ENCODE peak calls at places on chromosome 19, in seven cellular contexts. P, E, J, Y, X, Q and T are unnamed samples.

GRCh38 chr19:4052114-4052992 is 14.3 kb downstream of the ZBTB7A start:
- DNase-seq in Q (no peak), P (peak; percentile 81), J (no peak), X (no peak), E (peak; percentile 56), Y (no peak), T (no peak)

GRCh38 chr19:51807925-51808324 is 13.0 kb downstream of the FPR3 start:
- DNase-seq in J (no peak), E (no peak), P (no peak), Y (no peak), Q (no peak), X (no peak), T (no peak)

GRCh38 chr19:34402074-34402600 is 2.1 kb upstream of the PDCD2L start:
- DNase-seq in Q (no peak), Y (no peak), E (no peak), J (no peak), P (peak; percentile 32), X (no peak), T (no peak)

GRCh38 chr19:50851620-50852019 is 3.1 kb upstream of the KLK3 start:
- DNase-seq in E (no peak), Q (no peak), X (no peak), J (no peak), Y (no peak), P (no peak), T (no peak)

GRCh38 chr19:51959791-51960190 is 26.8 kb downstream of the ZNF350 start:
- DNase-seq in P (no peak), Q (no peak), E (no peak), Y (no peak), X (no peak), J (no peak), T (no peak)

GRCh38 chr19:14686411-14686810 is 3.4 kb upstream of the ZNF333 start:
- DNase-seq in Y (no peak), E (no peak), P (no peak), Q (no peak), J (no peak), X (no peak), T (no peak)

GRCh38 chr19:31378404-31378803 is 29.2 kb upstream of the TSHZ3 start:
- DNase-seq in Y (no peak), E (no peak), P (no peak), Q (peak; percentile 28), J (no peak), X (no peak), T (no peak)

GRCh38 chr19:46764817-46765291 is 18.6 kb upstream of the STRN4 start:
- DNase-seq in E (no peak), Y (no peak), Q (no peak), P (no peak), J (peak; percentile 57), X (no peak), T (no peak)

GRCh38 chr19:18726417-18726767 is 42.9 kb downstream of the CRTC1 start:
- DNase-seq in X (no peak), P (no peak), Q (no peak), Y (no peak), J (no peak), E (no peak), T (no peak)

GRCh38 chr19:19747357-19748220 is 14.7 kb upstream of the ZNF14 start:
- DNase-seq in E (no peak), Q (no peak), P (peak; percentile 20), Y (no peak), J (no peak), X (no peak), T (peak; percentile 91)

GRCh38 chr19:57436392-57436791 is 1.3 kb downstream of the ZNF749 start:
- DNase-seq in X (no peak), P (no peak), Y (no peak), Q (no peak), E (no peak), J (no peak), T (no peak)

GRCh38 chr19:35805518-35806102 is 7.0 kb downstream of the PRODH2 start:
- DNase-seq in P (no peak), Y (no peak), E (no peak), J (no peak), Q (no peak), X (no peak), T (no peak)

GRCh38 chr19:52923782-52924593 is 760 bp upstream of the ZNF888 start:
- DNase-seq in P (peak; percentile 66), J (peak; percentile 86), Y (no peak), X (peak; percentile 58), E (peak; percentile 45), Q (no peak), T (no peak)

GRCh38 chr19:35592226-35592625 is 6.3 kb downstream of the PMIS2 start:
- DNase-seq in P (peak; percentile 36), E (no peak), Q (peak; percentile 25), Y (peak; percentile 62), X (no peak), J (no peak), T (no peak)

GRCh38 chr19:7928741-7929701 is 3.1 kb upstream of the CTXN1 start:
- DNase-seq in Y (peak; percentile 43), E (no peak), X (peak; percentile 74), J (peak; percentile 42), P (no peak), Q (no peak), T (peak; percentile 84)

GRCh38 chr19:39971380-39971841 is 446 bp downstream of the PSMC4 start:
- DNase-seq in Y (no peak), P (peak; percentile 26), X (no peak), E (no peak), Q (no peak), J (no peak), T (no peak)

GRCh38 chr19:47444388-47444821 is 25.1 kb upstream of the MEIS3 start:
- DNase-seq in E (no peak), Y (no peak), Q (no peak), P (no peak), J (no peak), X (no peak), T (no peak)

GRCh38 chr19:31344403-31344802 is 4.8 kb downstream of the TSHZ3 start:
- DNase-seq in Q (no peak), X (no peak), E (no peak), P (no peak), J (no peak), Y (no peak), T (no peak)

GRCh38 chr19:5934779-5935472 is 20.9 kb downstream of the CAPS start:
- DNase-seq in Y (no peak), X (no peak), Q (no peak), J (no peak), E (no peak), P (no peak), T (no peak)

GRCh38 chr19:36379510-36379819 is 464 bp upstream of the ZFP14 start:
- DNase-seq in P (no peak), J (no peak), Q (no peak), Y (no peak), E (no peak), X (no peak), T (no peak)

DNA sequence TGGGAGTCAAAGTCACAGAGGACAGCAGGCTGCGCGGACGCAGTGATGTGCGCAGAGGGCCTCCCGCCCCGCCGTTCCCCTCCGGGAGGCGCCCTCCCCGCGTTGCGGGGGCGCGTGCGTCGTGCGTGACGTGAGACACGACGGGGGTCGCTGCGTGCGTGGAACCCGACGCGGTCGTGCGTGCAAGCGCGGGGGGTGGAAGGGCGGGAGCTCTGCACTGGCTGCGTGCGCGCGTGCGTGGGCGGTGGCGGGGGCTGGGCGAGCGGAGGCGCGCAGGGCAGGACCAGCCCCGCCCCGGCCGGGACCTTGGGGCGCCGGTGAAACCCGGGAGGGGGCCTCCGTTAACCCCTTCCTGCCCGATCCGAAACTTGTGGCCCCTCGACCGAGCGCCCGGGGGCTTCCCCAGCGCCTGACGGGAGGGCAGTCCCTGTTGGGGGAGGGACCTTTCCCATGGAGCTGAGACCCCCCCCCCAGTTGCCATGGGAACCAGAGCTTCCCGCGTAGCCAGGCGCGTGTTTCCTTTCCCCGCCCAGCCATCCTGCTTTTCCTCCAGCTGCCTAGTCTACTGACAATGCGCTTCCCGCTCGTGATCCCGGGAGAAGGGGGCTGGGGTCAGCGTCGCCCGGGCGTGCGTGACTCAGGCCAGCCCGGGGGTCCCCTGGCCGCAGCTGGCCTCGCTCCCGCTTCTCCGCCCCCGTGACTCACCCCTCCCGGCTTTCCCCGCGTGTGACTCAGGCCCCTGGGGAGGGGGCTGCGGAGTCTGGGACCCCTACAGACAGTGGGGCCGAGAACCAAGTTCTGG is 7.3 kb upstream of the HOOK2 start:
- DNase-seq in X (peak; percentile 93), J (peak; percentile 90), E (peak; percentile 95), P (peak; percentile 80), Y (no peak), Q (no peak), T (no peak)
- TF ChIP-seq CTCF in X (peak; percentile 3), J (no peak), E (no peak), P (no peak), Y (no peak), Q (no peak), T (peak; percentile 43)

GRCh38 chr19:41897181-41897580 is 14.2 kb downstream of the ARHGEF1 start:
- DNase-seq in X (no peak), J (no peak), Q (no peak), P (no peak), E (no peak), Y (no peak), T (no peak)
- TF ChIP-seq CTCF in X (no peak), J (no peak), Q (no peak), P (no peak), E (no peak), Y (no peak), T (no peak)

DNA sequence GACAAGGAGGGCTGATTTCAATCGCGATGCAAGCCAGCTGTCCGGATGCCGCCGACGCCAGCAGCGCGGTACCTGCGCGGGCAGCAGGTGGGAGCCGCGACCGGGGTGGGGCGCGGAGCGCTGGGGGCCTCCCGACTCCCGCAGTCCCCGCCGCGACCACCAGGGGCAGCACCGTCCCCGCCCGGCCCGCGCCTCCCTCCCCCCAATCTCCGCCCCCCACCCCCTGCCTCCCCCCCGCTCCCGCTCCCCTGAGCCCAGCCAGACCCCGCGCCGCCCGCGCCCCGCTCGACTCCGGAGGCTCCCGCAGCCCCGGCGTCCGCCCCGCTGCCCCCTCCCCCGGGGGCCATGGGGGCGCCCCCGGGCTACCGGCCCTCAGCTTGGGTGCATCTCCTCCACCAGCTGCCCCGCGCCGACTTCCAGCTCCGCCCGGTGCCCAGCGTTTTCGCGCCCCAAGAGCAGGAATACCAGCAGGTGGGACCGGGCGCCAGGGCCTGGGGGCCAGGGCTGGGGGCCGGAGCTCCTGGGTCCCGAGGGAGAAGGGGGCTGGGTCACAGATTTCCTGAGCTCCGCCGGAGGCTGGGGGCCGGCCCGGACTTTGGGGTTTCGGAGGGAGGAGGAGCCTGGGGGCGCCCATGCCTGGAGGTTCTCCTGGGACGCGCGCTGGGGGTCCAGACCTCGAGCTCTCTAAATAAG is at the start of gene TTYH1:
- DNase-seq in E (no peak), J (no peak), Y (no peak), P (no peak), X (no peak), Q (no peak), T (no peak)
- TF ChIP-seq CTCF in E (peak; percentile 48), J (no peak), Y (peak; percentile 24), P (no peak), X (peak; percentile 14), Q (peak; percentile 81), T (peak; percentile 71)

DNA sequence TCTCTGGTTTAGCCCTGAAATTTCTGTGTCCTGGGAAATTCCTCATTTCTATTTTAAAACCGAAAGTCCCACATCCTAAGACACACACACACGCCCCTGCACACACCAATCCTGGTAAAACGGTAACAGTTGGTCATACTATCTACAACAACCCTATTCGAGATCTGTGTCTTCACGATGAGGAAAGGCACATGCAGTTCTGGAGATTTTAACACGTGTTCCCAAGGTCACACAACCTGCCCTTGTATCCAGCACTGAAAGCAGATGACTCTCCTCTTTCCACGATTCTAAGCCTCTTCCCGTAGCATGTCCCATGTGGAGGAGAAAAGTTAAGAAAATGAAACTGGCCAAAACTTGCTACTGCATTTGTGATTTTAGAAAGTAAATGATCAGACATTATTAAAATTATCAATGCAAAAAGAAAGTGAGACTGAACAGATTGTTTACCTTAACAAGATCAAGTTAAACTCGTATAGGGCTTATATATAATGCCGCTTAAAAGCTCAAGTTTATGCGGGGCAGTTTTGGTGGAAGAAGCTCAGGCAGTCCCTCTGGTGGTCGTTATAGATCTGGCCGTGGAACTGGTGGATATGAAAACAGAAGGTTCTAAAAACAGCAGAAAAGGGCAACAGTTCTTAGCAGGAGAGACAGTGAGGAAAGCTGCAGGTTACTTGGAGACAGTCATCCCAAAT is 32.7 kb downstream of the VSTM1 start:
- DNase-seq in P (no peak), E (no peak), J (no peak), Y (no peak), Q (no peak), X (no peak), T (no peak)
- TF ChIP-seq CTCF in P (no peak), E (no peak), J (no peak), Y (peak; percentile 55), Q (no peak), X (no peak), T (peak; percentile 66)